ENCODE peak calls at places on chromosome 13, in four cellular contexts. Q, D, H and F are unnamed samples.

GRCh38 chr13:97359181-97360057 is 74.5 kb upstream of the RAP2A start:
- DNase-seq in Q (peak), D (peak), H (no peak), F (peak)

GRCh38 chr13:94702181-94703041 is 9.9 kb downstream of the SOX21 start:
- DNase-seq in D (no peak), Q (no peak), H (no peak), F (no peak)

GRCh38 chr13:61113140-61113658 is 302.4 kb downstream of the PCDH20 start:
- DNase-seq in D (no peak), H (no peak), Q (no peak), F (no peak)

GRCh38 chr13:20387441-20387971 is 138.2 kb downstream of the CRYL1 start:
- DNase-seq in H (no peak), D (no peak), Q (no peak), F (peak)

GRCh38 chr13:28467886-28468519 is 26.9 kb downstream of the FLT1 start:
- DNase-seq in D (no peak), H (no peak), Q (no peak), F (peak)

GRCh38 chr13:20772401-20773131 is 1.2 kb downstream of the EEF1AKMT1 start:
- DNase-seq in Q (no peak), H (no peak), D (no peak), F (peak)

GRCh38 chr13:30577381-30577780 is 40.3 kb upstream of the USPL1 start:
- DNase-seq in H (no peak), Q (no peak), D (peak), F (peak)

GRCh38 chr13:50701469-50701868 is 142.0 kb downstream of the DLEU7 start:
- DNase-seq in H (no peak), Q (no peak), D (no peak), F (no peak)

GRCh38 chr13:43085545-43085944 is 62.2 kb downstream of the DNAJC15 start:
- DNase-seq in D (peak), H (no peak), Q (no peak), F (peak)

GRCh38 chr13:44052843-44053607 is 173.3 kb downstream of the LACC1 start:
- DNase-seq in Q (peak), H (no peak), D (peak), F (peak)

GRCh38 chr13:43348397-43348796 is 325.0 kb downstream of the DNAJC15 start:
- DNase-seq in Q (no peak), H (no peak), D (no peak), F (peak)

GRCh38 chr13:94704347-94705080 is 7.8 kb downstream of the SOX21 start:
- DNase-seq in D (no peak), H (no peak), Q (no peak), F (no peak)

GRCh38 chr13:25945596-25945995 is 106.2 kb downstream of the SHISA2 start:
- DNase-seq in Q (peak), H (no peak), D (no peak), F (no peak)

GRCh38 chr13:59658027-59658735 is 505.5 kb downstream of the DIAPH3 start:
- DNase-seq in H (no peak), D (no peak), Q (no peak), F (no peak)